ENCODE peak calls at places on chromosome 17, in nine cellular contexts. One of them, this sample, is unnamed.
A peak's percentile ranks its signal among the peaks of the same experiment; 100 is the strongest.

GRCh38 chr17:82051776-82052637 is at the start of the genes GPS1 and RFNG:
- DNase-seq in endothelial cell of umbilical vein: peak; percentile 33
- DNase-seq in left ventricle myocardium inferior: peak; percentile 84
- DNase-seq in neural progenitor cell: peak; percentile 83
- DNase-seq in spleen: peak; percentile 96
- DNase-seq in LNCaP clone FGC: no peak
- DNase-seq in GM12865: peak; percentile 82
- DNase-seq in dorsolateral prefrontal cortex: peak; percentile 72
- DNase-seq in AG04450: no peak
- DNase-seq in this sample: peak; percentile 82

GRCh38 chr17:77716289-77716929 is 242.1 kb upstream of the TNRC6C start:
- DNase-seq in spleen: no peak
- DNase-seq in LNCaP clone FGC: no peak
- DNase-seq in GM12865: no peak
- DNase-seq in endothelial cell of umbilical vein: no peak
- DNase-seq in AG04450: no peak
- DNase-seq in left ventricle myocardium inferior: no peak
- DNase-seq in dorsolateral prefrontal cortex: no peak
- DNase-seq in neural progenitor cell: peak; percentile 37
- DNase-seq in this sample: no peak

GRCh38 chr17:16328997-16329396 is 24.3 kb downstream of the CENPV start:
- DNase-seq in neural progenitor cell: peak; percentile 8
- DNase-seq in left ventricle myocardium inferior: no peak
- DNase-seq in LNCaP clone FGC: no peak
- DNase-seq in GM12865: no peak
- DNase-seq in endothelial cell of umbilical vein: peak; percentile 6
- DNase-seq in AG04450: no peak
- DNase-seq in dorsolateral prefrontal cortex: no peak
- DNase-seq in spleen: no peak
- DNase-seq in this sample: no peak

GRCh38 chr17:8359769-8360168 is 16.7 kb downstream of the KRABD2 start:
- DNase-seq in dorsolateral prefrontal cortex: no peak
- DNase-seq in AG04450: peak; percentile 81
- DNase-seq in endothelial cell of umbilical vein: peak; percentile 95
- DNase-seq in LNCaP clone FGC: no peak
- DNase-seq in neural progenitor cell: no peak
- DNase-seq in GM12865: no peak
- DNase-seq in left ventricle myocardium inferior: no peak
- DNase-seq in spleen: no peak
- DNase-seq in this sample: peak; percentile 84

GRCh38 chr17:66809408-66809807 is 25.5 kb upstream of the CACNG5 start:
- DNase-seq in left ventricle myocardium inferior: no peak
- DNase-seq in GM12865: no peak
- DNase-seq in LNCaP clone FGC: no peak
- DNase-seq in neural progenitor cell: no peak
- DNase-seq in spleen: no peak
- DNase-seq in AG04450: no peak
- DNase-seq in endothelial cell of umbilical vein: no peak
- DNase-seq in dorsolateral prefrontal cortex: no peak
- DNase-seq in this sample: no peak

GRCh38 chr17:50710025-50710424 is 2.3 kb upstream of the ANKRD40 start:
- DNase-seq in LNCaP clone FGC: no peak
- DNase-seq in dorsolateral prefrontal cortex: no peak
- DNase-seq in GM12865: no peak
- DNase-seq in AG04450: no peak
- DNase-seq in spleen: no peak
- DNase-seq in neural progenitor cell: no peak
- DNase-seq in left ventricle myocardium inferior: no peak
- DNase-seq in endothelial cell of umbilical vein: no peak
- DNase-seq in this sample: no peak

GRCh38 chr17:59107306-59107670 is 608 bp upstream of the TRIM37 start:
- DNase-seq in endothelial cell of umbilical vein: no peak
- DNase-seq in LNCaP clone FGC: no peak
- DNase-seq in neural progenitor cell: no peak
- DNase-seq in dorsolateral prefrontal cortex: no peak
- DNase-seq in GM12865: no peak
- DNase-seq in AG04450: no peak
- DNase-seq in spleen: no peak
- DNase-seq in left ventricle myocardium inferior: no peak
- DNase-seq in this sample: no peak

GRCh38 chr17:69525920-69526841 is 111.7 kb downstream of the MAP2K6 start:
- DNase-seq in spleen: no peak
- DNase-seq in AG04450: peak; percentile 41
- DNase-seq in endothelial cell of umbilical vein: peak; percentile 82
- DNase-seq in dorsolateral prefrontal cortex: no peak
- DNase-seq in GM12865: peak; percentile 69
- DNase-seq in LNCaP clone FGC: peak; percentile 46
- DNase-seq in neural progenitor cell: peak; percentile 55
- DNase-seq in left ventricle myocardium inferior: peak; percentile 18
- DNase-seq in this sample: peak; percentile 72

GRCh38 chr17:19538095-19539039 is 4.7 kb downstream of the SLC47A1 start:
- DNase-seq in AG04450: no peak
- DNase-seq in LNCaP clone FGC: no peak
- DNase-seq in spleen: no peak
- DNase-seq in endothelial cell of umbilical vein: no peak
- DNase-seq in dorsolateral prefrontal cortex: no peak
- DNase-seq in neural progenitor cell: no peak
- DNase-seq in left ventricle myocardium inferior: peak; percentile 25
- DNase-seq in GM12865: no peak
- DNase-seq in this sample: no peak

GRCh38 chr17:12987120-12987519 is 30.7 kb downstream of the ELAC2 start:
- DNase-seq in neural progenitor cell: peak; percentile 75
- DNase-seq in spleen: no peak
- DNase-seq in GM12865: no peak
- DNase-seq in left ventricle myocardium inferior: no peak
- DNase-seq in LNCaP clone FGC: no peak
- DNase-seq in dorsolateral prefrontal cortex: no peak
- DNase-seq in AG04450: no peak
- DNase-seq in endothelial cell of umbilical vein: no peak
- DNase-seq in this sample: no peak

GRCh38 chr17:3892095-3892998 is 506 bp downstream of the CAMKK1 start:
- DNase-seq in GM12865: peak; percentile 45
- DNase-seq in dorsolateral prefrontal cortex: peak; percentile 38
- DNase-seq in LNCaP clone FGC: peak; percentile 75
- DNase-seq in AG04450: no peak
- DNase-seq in left ventricle myocardium inferior: peak; percentile 78
- DNase-seq in endothelial cell of umbilical vein: peak; percentile 55
- DNase-seq in spleen: peak; percentile 95
- DNase-seq in neural progenitor cell: peak; percentile 84
- DNase-seq in this sample: peak; percentile 39

GRCh38 chr17:22171631-22172030 is 479.3 kb downstream of the KCNJ18 start:
- DNase-seq in GM12865: no peak
- DNase-seq in dorsolateral prefrontal cortex: no peak
- DNase-seq in spleen: no peak
- DNase-seq in LNCaP clone FGC: no peak
- DNase-seq in neural progenitor cell: no peak
- DNase-seq in endothelial cell of umbilical vein: no peak
- DNase-seq in left ventricle myocardium inferior: no peak
- DNase-seq in AG04450: no peak
- DNase-seq in this sample: no peak

GRCh38 chr17:30093463-30094147 is 23.0 kb upstream of the NSRP1 start:
- DNase-seq in AG04450: no peak
- DNase-seq in LNCaP clone FGC: no peak
- DNase-seq in spleen: no peak
- DNase-seq in endothelial cell of umbilical vein: peak; percentile 72
- DNase-seq in neural progenitor cell: peak; percentile 79
- DNase-seq in GM12865: peak; percentile 65
- DNase-seq in left ventricle myocardium inferior: no peak
- DNase-seq in dorsolateral prefrontal cortex: no peak
- DNase-seq in this sample: peak; percentile 54

GRCh38 chr17:35766903-35767510 is 6.3 kb downstream of the C17orf50 start:
- DNase-seq in GM12865: peak; percentile 32
- DNase-seq in neural progenitor cell: no peak
- DNase-seq in spleen: no peak
- DNase-seq in dorsolateral prefrontal cortex: no peak
- DNase-seq in left ventricle myocardium inferior: no peak
- DNase-seq in AG04450: no peak
- DNase-seq in endothelial cell of umbilical vein: peak; percentile 60
- DNase-seq in LNCaP clone FGC: no peak
- DNase-seq in this sample: peak; percentile 63

GRCh38 chr17:20920813-20921199 is 122.0 kb downstream of the USP22 start:
- DNase-seq in neural progenitor cell: no peak
- DNase-seq in LNCaP clone FGC: no peak
- DNase-seq in AG04450: no peak
- DNase-seq in GM12865: no peak
- DNase-seq in endothelial cell of umbilical vein: peak; percentile 14
- DNase-seq in spleen: no peak
- DNase-seq in left ventricle myocardium inferior: no peak
- DNase-seq in dorsolateral prefrontal cortex: no peak
- DNase-seq in this sample: peak; percentile 35

GRCh38 chr17:45160505-45161287 is 979 bp upstream of the HEXIM2 start:
- DNase-seq in AG04450: no peak
- DNase-seq in left ventricle myocardium inferior: peak; percentile 74
- DNase-seq in LNCaP clone FGC: no peak
- DNase-seq in neural progenitor cell: peak; percentile 95
- DNase-seq in GM12865: peak; percentile 63
- DNase-seq in endothelial cell of umbilical vein: peak; percentile 80
- DNase-seq in spleen: peak; percentile 93
- DNase-seq in dorsolateral prefrontal cortex: no peak
- DNase-seq in this sample: peak; percentile 54
- TF ChIP-seq CTCF in AG04450: no peak
- TF ChIP-seq CTCF in left ventricle myocardium inferior: peak; percentile 50
- TF ChIP-seq CTCF in LNCaP clone FGC: peak; percentile 21
- TF ChIP-seq CTCF in neural progenitor cell: peak; percentile 56
- TF ChIP-seq CTCF in GM12865: no peak
- TF ChIP-seq CTCF in endothelial cell of umbilical vein: no peak
- TF ChIP-seq CTCF in spleen: no peak
- TF ChIP-seq CTCF in dorsolateral prefrontal cortex: peak; percentile 37
- TF ChIP-seq CTCF in this sample: no peak

DNA sequence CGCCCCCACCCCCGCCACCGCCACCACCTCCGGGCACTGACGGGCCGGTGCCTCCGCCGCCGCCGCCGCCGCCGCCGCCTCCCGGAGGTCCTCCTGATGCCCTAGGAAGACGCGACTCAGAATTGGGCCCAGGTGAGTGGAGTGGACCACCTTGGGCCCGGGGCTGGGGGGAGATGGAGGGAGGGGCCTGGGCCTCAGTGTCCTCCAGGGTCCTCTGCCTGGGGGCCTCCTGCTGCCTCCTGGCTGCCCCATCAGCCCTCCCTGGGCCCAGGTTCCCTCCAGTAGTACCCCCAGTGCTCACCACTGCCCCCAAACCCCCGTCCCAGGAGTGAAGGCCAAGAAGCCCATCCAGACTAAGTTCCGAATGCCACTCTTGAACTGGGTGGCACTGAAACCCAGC is 19.9 kb downstream of the SPATA32 start:
- DNase-seq in LNCaP clone FGC: no peak
- DNase-seq in AG04450: no peak
- DNase-seq in neural progenitor cell: no peak
- DNase-seq in endothelial cell of umbilical vein: no peak
- DNase-seq in dorsolateral prefrontal cortex: no peak
- DNase-seq in GM12865: no peak
- DNase-seq in left ventricle myocardium inferior: no peak
- DNase-seq in spleen: no peak
- DNase-seq in this sample: no peak
- H3K4me3 ChIP-seq in LNCaP clone FGC: no peak overlapping the region
- H3K4me3 ChIP-seq in AG04450: no peak overlapping the region
- H3K4me3 ChIP-seq in neural progenitor cell: peak overlapping the region; percentile 65
- H3K4me3 ChIP-seq in endothelial cell of umbilical vein: no peak overlapping the region
- H3K4me3 ChIP-seq in dorsolateral prefrontal cortex: peak overlapping the region; percentile 55
- H3K4me3 ChIP-seq in GM12865: no peak overlapping the region
- H3K4me3 ChIP-seq in left ventricle myocardium inferior: peak overlapping the region; percentile 56
- H3K4me3 ChIP-seq in spleen: no peak overlapping the region
- H3K4me3 ChIP-seq in this sample: no peak overlapping the region

GRCh38 chr17:63024716-63025115 is 58.7 kb downstream of the TANC2 start:
- DNase-seq in AG04450: no peak
- DNase-seq in neural progenitor cell: no peak
- DNase-seq in endothelial cell of umbilical vein: no peak
- DNase-seq in left ventricle myocardium inferior: no peak
- DNase-seq in GM12865: no peak
- DNase-seq in dorsolateral prefrontal cortex: no peak
- DNase-seq in spleen: no peak
- DNase-seq in LNCaP clone FGC: no peak
- DNase-seq in this sample: peak; percentile 14

GRCh38 chr17:63024201-63024600 is 58.2 kb downstream of the TANC2 start:
- DNase-seq in endothelial cell of umbilical vein: no peak
- DNase-seq in AG04450: no peak
- DNase-seq in dorsolateral prefrontal cortex: no peak
- DNase-seq in spleen: no peak
- DNase-seq in left ventricle myocardium inferior: no peak
- DNase-seq in neural progenitor cell: no peak
- DNase-seq in GM12865: no peak
- DNase-seq in LNCaP clone FGC: no peak
- DNase-seq in this sample: no peak

GRCh38 chr17:63023049-63023448 is 57.0 kb downstream of the TANC2 start:
- DNase-seq in spleen: no peak
- DNase-seq in endothelial cell of umbilical vein: no peak
- DNase-seq in neural progenitor cell: no peak
- DNase-seq in AG04450: no peak
- DNase-seq in LNCaP clone FGC: no peak
- DNase-seq in GM12865: no peak
- DNase-seq in left ventricle myocardium inferior: no peak
- DNase-seq in dorsolateral prefrontal cortex: no peak
- DNase-seq in this sample: no peak

GRCh38 chr17:63019138-63019873 is 53.3 kb downstream of the TANC2 start:
- DNase-seq in dorsolateral prefrontal cortex: no peak
- DNase-seq in spleen: no peak
- DNase-seq in GM12865: no peak
- DNase-seq in LNCaP clone FGC: no peak
- DNase-seq in endothelial cell of umbilical vein: no peak
- DNase-seq in left ventricle myocardium inferior: no peak
- DNase-seq in AG04450: no peak
- DNase-seq in neural progenitor cell: no peak
- DNase-seq in this sample: peak; percentile 72

GRCh38 chr17:63022567-63022966 is 56.5 kb downstream of the TANC2 start:
- DNase-seq in endothelial cell of umbilical vein: no peak
- DNase-seq in spleen: no peak
- DNase-seq in AG04450: no peak
- DNase-seq in dorsolateral prefrontal cortex: no peak
- DNase-seq in GM12865: no peak
- DNase-seq in left ventricle myocardium inferior: no peak
- DNase-seq in neural progenitor cell: no peak
- DNase-seq in LNCaP clone FGC: no peak
- DNase-seq in this sample: no peak
- TF ChIP-seq CTCF in endothelial cell of umbilical vein: no peak
- TF ChIP-seq CTCF in spleen: no peak
- TF ChIP-seq CTCF in AG04450: no peak
- TF ChIP-seq CTCF in dorsolateral prefrontal cortex: no peak
- TF ChIP-seq CTCF in GM12865: no peak
- TF ChIP-seq CTCF in left ventricle myocardium inferior: no peak
- TF ChIP-seq CTCF in neural progenitor cell: no peak
- TF ChIP-seq CTCF in LNCaP clone FGC: no peak
- TF ChIP-seq CTCF in this sample: no peak

DNA sequence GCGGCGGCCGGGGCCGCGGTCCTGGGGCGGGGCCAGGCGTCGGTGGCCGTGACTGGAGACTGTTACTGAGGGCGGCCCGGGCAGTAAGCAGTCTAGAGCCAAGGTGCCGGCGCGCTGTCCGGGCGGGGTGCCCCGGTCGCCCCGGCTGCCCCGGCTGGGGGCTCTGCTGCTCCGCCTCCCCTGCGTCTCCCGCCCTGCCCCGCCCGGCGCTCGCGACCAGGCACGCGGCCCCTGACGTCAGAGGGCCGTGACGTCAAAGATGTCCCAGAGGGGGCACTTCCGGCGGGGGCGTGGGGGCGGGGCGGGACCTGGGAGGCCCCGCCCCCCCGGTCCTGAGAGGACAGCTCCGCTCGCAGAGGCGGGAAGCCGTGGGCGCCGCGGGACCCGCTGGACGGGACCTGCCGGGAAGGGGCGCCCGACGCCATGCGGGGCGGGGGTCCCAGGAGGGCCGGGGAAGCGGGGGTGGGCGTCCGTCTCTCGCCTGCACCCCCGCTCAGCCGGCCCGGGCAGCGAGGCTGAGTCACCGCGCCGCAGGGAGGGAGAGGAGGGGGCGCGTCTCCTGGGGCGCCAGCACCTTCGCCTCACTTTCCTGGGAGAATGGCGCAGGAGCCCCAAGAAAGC is 4.5 kb upstream of the HIC1 start:
- DNase-seq in AG04450: no peak
- DNase-seq in endothelial cell of umbilical vein: peak; percentile 41
- DNase-seq in spleen: peak; percentile 91
- DNase-seq in GM12865: peak; percentile 80
- DNase-seq in neural progenitor cell: peak; percentile 88
- DNase-seq in dorsolateral prefrontal cortex: no peak
- DNase-seq in LNCaP clone FGC: no peak
- DNase-seq in left ventricle myocardium inferior: peak; percentile 64
- DNase-seq in this sample: peak; percentile 70
- H3K4me3 ChIP-seq in AG04450: peak overlapping the region; percentile 54
- H3K4me3 ChIP-seq in endothelial cell of umbilical vein: peak overlapping the region; percentile 31
- H3K4me3 ChIP-seq in spleen: peak overlapping the region; percentile 49
- H3K4me3 ChIP-seq in GM12865: peak overlapping the region; percentile 34
- H3K4me3 ChIP-seq in neural progenitor cell: peak overlapping the region; percentile 56
- H3K4me3 ChIP-seq in dorsolateral prefrontal cortex: peak overlapping the region; percentile 66
- H3K4me3 ChIP-seq in LNCaP clone FGC: peak overlapping the region; percentile 39
- H3K4me3 ChIP-seq in left ventricle myocardium inferior: peak overlapping the region; percentile 87
- H3K4me3 ChIP-seq in this sample: peak overlapping the region; percentile 27

This sample was measured in epithelial cell of esophagus.